ENCODE peak calls at places on chromosome 4, in seven cellular contexts. L is BE2C, W is OCI-LY7, Q is hepatocyte, N is astrocyte of the cerebellum, O is pancreas, F is stomach. R is an unnamed sample.

GRCh38 chr4:188400456-188400855 is 261.2 kb downstream of the TRIML1 start:
- DNase-seq in L (no peak), W (no peak), Q (no peak), N (no peak), O (no peak), F (no peak), R (no peak)

GRCh38 chr4:74451214-74451661 is 6.3 kb downstream of the AREG start:
- DNase-seq in L (no peak), W (no peak), Q (no peak), N (no peak), O (no peak), F (no peak), R (peak; percentile 44)

GRCh38 chr4:107997001-107997788 is 7.5 kb downstream of the HADH start:
- DNase-seq in L (no peak), W (no peak), Q (no peak), N (no peak), O (no peak), F (no peak), R (no peak)

GRCh38 chr4:74202062-74202586 is 44.2 kb downstream of the MTHFD2L start:
- DNase-seq in L (no peak), W (no peak), Q (peak; percentile 43), N (peak; percentile 12), O (no peak), F (no peak), R (no peak)

GRCh38 chr4:123555500-123556273 is 159.1 kb downstream of the SPRY1 start:
- DNase-seq in L (no peak), W (no peak), Q (peak; percentile 92), N (peak; percentile 92), O (peak; percentile 88), F (peak; percentile 96), R (peak; percentile 67)

GRCh38 chr4:144655491-144655890 is 9.5 kb downstream of the HHIP start:
- DNase-seq in L (no peak), W (no peak), Q (no peak), N (no peak), O (no peak), F (no peak), R (no peak)

GRCh38 chr4:86846921-86847320 is 2.3 kb downstream of the SLC10A6 start:
- DNase-seq in L (no peak), W (no peak), Q (no peak), N (no peak), O (no peak), F (no peak), R (no peak)

GRCh38 chr4:165872443-165873297 is at the start of gene TLL1:
- DNase-seq in L (peak; percentile 14), W (no peak), Q (peak; percentile 37), N (no peak), O (no peak), F (no peak), R (no peak)

GRCh38 chr4:136637071-136637777 is 895.1 kb downstream of the PCDH18 start:
- DNase-seq in L (peak; percentile 45), W (peak; percentile 19), Q (peak; percentile 36), N (no peak), O (no peak), F (no peak), R (no peak)

GRCh38 chr4:102780476-102781144 is 19.8 kb upstream of the MANBA start:
- DNase-seq in L (no peak), W (no peak), Q (peak; percentile 83), N (no peak), O (no peak), F (no peak), R (peak; percentile 93)

GRCh38 chr4:154039435-154040061 is 250.7 kb upstream of the SFRP2 start:
- DNase-seq in L (no peak), W (no peak), Q (no peak), N (no peak), O (no peak), F (no peak), R (no peak)

GRCh38 chr4:52780627-52781354 is 29.6 kb upstream of the ERVMER34-1 start:
- DNase-seq in L (peak; percentile 42), W (peak; percentile 2), Q (no peak), N (no peak), O (no peak), F (no peak), R (no peak)

GRCh38 chr4:169744601-169745000 is 13.1 kb downstream of the HPF1 start:
- DNase-seq in L (no peak), W (no peak), Q (no peak), N (no peak), O (no peak), F (no peak), R (no peak)

GRCh38 chr4:74793757-74794340 is 474 bp downstream of the BTC start:
- DNase-seq in L (peak; percentile 18), W (no peak), Q (peak; percentile 69), N (no peak), O (peak; percentile 88), F (peak; percentile 84), R (peak; percentile 4)

GRCh38 chr4:157005193-157005592 is 33.6 kb upstream of the PDGFC start:
- DNase-seq in L (no peak), W (no peak), Q (no peak), N (no peak), O (no peak), F (no peak), R (no peak)

GRCh38 chr4:139782926-139783542 is 117.4 kb downstream of the MGST2 start:
- DNase-seq in L (no peak), W (no peak), Q (no peak), N (no peak), O (no peak), F (no peak), R (no peak)

GRCh38 chr4:56405016-56405415 is 17.7 kb upstream of the AASDH start:
- DNase-seq in L (no peak), W (no peak), Q (no peak), N (no peak), O (no peak), F (no peak), R (no peak)

GRCh38 chr4:93658443-93658842 is 170.1 kb upstream of the ATOH1 start:
- DNase-seq in L (no peak), W (no peak), Q (no peak), N (no peak), O (no peak), F (no peak), R (no peak)

GRCh38 chr4:2937146-2937857 is 25.9 kb downstream of the NOP14 start:
- DNase-seq in L (no peak), W (no peak), Q (peak; percentile 39), N (no peak), O (peak; percentile 4), F (peak; percentile 67), R (peak; percentile 52)

GRCh38 chr4:184955116-184955515 is 63.2 kb upstream of the HELT start:
- DNase-seq in L (no peak), W (no peak), Q (no peak), N (no peak), O (no peak), F (no peak), R (no peak)

GRCh38 chr4:155271557-155271956 is 63.1 kb downstream of the NPY2R start:
- DNase-seq in L (no peak), W (no peak), Q (no peak), N (no peak), O (no peak), F (no peak), R (no peak)

DNA sequence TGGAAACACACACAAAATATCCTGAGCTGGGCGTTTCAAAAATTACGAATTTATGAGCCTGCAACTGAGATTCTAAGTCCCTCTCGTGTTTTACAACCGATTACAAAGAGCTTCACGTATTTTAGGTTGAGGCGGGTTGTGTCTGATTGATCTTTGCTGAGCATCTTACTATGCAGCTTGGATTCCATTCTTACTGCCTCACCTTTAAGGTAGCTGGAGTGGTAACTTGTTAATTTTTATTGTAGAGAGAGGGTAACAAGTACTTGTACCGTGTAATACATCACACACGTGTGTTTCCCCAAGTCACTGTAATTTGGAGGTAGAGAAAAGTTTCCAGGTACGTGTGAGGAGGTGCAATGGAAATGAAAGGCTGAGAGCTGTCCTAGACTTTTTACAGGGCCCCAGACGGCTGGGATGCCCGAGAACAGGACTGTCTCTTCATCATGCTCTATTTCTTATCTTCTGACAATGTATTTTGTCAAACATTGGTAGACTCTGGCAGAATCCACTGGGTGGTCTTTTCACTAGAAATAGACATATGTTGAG is 97.8 kb upstream of the TENM3 start:
- DNase-seq in L (peak; percentile 29), W (no peak), Q (peak; percentile 16), N (no peak), O (no peak), F (no peak), R (no peak)
- H3K4me3 ChIP-seq in L (peak overlapping the region; percentile 88), W (no peak overlapping the region), Q (peak overlapping the region; percentile 63), N (peak overlapping the region; percentile 72), O (no peak overlapping the region), F (peak overlapping the region; percentile 83), R (peak overlapping the region; percentile 75)

GRCh38 chr4:98929341-98930267 is 671 bp upstream of the EIF4E start:
- DNase-seq in L (peak; percentile 44), W (peak; percentile 24), Q (peak; percentile 73), N (peak; percentile 49), O (peak; percentile 63), F (peak; percentile 71), R (peak; percentile 95)

GRCh38 chr4:98930311-98930865 is 1.5 kb upstream of the EIF4E start:
- DNase-seq in L (no peak), W (no peak), Q (no peak), N (no peak), O (no peak), F (no peak), R (no peak)

GRCh38 chr4:98932539-98932938 is 3.6 kb upstream of the EIF4E start:
- DNase-seq in L (no peak), W (no peak), Q (no peak), N (no peak), O (no peak), F (no peak), R (no peak)

GRCh38 chr4:98928131-98928504 is 815 bp downstream of the EIF4E start:
- DNase-seq in L (peak; percentile 89), W (peak; percentile 84), Q (peak; percentile 89), N (peak; percentile 45), O (peak; percentile 56), F (peak; percentile 65), R (no peak)

GRCh38 chr4:98928505-98929340 is at the start of gene EIF4E:
- DNase-seq in L (peak; percentile 97), W (peak; percentile 99), Q (peak; percentile 99), N (peak; percentile 98), O (peak; percentile 99), F (peak; percentile 98), R (peak; percentile 90)
- TF ChIP-seq CTCF in L (peak; percentile 5), W (peak; percentile 45), Q (peak; percentile 38), N (peak; percentile 1), O (no peak), F (peak; percentile 35), R (peak; percentile 18)

GRCh38 chr4:158314756-158315487 is 104.6 kb downstream of the TMEM144 start:
- DNase-seq in L (no peak), W (no peak), Q (no peak), N (peak; percentile 91), O (no peak), F (no peak), R (peak; percentile 61)
- H3K4me3 ChIP-seq in L (no peak overlapping the region), W (no peak overlapping the region), Q (no peak overlapping the region), N (no peak overlapping the region), O (no peak overlapping the region), F (no peak overlapping the region), R (no peak overlapping the region)

DNA sequence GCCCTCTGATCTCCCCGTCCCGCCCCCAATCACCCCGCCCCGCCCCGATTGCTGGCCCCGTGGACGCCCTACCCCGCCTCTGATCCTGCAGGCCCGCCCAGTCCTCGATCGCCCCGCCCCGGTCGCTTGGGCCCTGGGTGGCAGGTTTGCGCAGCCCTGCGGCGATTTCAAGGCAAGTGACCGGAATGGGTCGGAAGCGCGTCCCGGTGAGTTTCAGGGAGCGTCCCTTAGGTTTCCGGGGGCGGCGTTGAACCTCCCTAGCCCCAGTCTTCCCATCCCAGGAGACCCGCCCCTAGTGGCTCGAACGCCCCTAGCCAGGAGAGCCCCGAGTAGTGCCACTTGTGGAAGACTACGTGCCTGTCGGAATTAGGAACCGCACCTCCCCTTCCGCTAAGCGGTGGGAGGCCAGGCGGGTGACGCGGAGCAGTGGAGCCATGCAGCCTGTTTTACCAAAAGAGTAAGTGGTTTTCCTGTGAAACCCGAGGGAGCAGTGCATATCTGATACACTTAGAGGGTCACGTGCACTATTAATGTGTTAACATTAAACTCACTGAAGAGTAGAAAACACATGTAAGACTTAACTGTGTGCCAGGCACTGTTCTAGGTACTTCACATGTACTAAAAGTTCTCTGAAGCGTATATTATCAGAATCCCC is 350 bp upstream of the TEC start:
- DNase-seq in L (peak; percentile 90), W (peak; percentile 79), Q (peak; percentile 95), N (no peak), O (peak; percentile 97), F (peak; percentile 96), R (peak; percentile 52)
- TF ChIP-seq CTCF in L (peak; percentile 25), W (peak; percentile 42), Q (peak; percentile 28), N (peak; percentile 55), O (no peak), F (peak; percentile 33), R (peak; percentile 30)